ENCODE peak calls at places on chromosomes 4 and X, in ten cellular contexts. One of them, this sample, is unnamed.

GRCh38 chrX:149493567-149494562 is 11.2 kb downstream of the IDS start:
- DNase-seq in CD4-positive, alpha-beta T cell: no peak
- DNase-seq in testis: no peak
- DNase-seq in ovary: no peak
- DNase-seq in GM23338: peak
- DNase-seq in endodermal cell: peak
- DNase-seq in body of pancreas: no peak
- DNase-seq in brain microvascular endothelial cell: no peak
- DNase-seq in sigmoid colon: no peak
- DNase-seq in transverse colon: peak
- DNase-seq in this sample: no peak

GRCh38 chrX:101408530-101408836 is 461 bp downstream of the HNRNPH2 start:
- DNase-seq in CD4-positive, alpha-beta T cell: no peak
- DNase-seq in testis: no peak
- DNase-seq in ovary: no peak
- DNase-seq in GM23338: no peak
- DNase-seq in endodermal cell: no peak
- DNase-seq in body of pancreas: no peak
- DNase-seq in brain microvascular endothelial cell: no peak
- DNase-seq in sigmoid colon: no peak
- DNase-seq in transverse colon: no peak
- DNase-seq in this sample: no peak

GRCh38 chr4:142452132-142452855 is 393.8 kb downstream of the INPP4B start:
- DNase-seq in CD4-positive, alpha-beta T cell: no peak
- DNase-seq in testis: no peak
- DNase-seq in ovary: no peak
- DNase-seq in GM23338: no peak
- DNase-seq in endodermal cell: no peak
- DNase-seq in body of pancreas: no peak
- DNase-seq in brain microvascular endothelial cell: peak
- DNase-seq in sigmoid colon: no peak
- DNase-seq in transverse colon: no peak
- DNase-seq in this sample: no peak

GRCh38 chrX:45524296-45524695 is 323.6 kb upstream of the DIPK2B start:
- DNase-seq in CD4-positive, alpha-beta T cell: no peak
- DNase-seq in testis: no peak
- DNase-seq in ovary: no peak
- DNase-seq in GM23338: no peak
- DNase-seq in endodermal cell: no peak
- DNase-seq in body of pancreas: no peak
- DNase-seq in brain microvascular endothelial cell: peak
- DNase-seq in sigmoid colon: no peak
- DNase-seq in transverse colon: no peak
- DNase-seq in this sample: no peak

GRCh38 chr4:120718979-120719566 is 203.5 kb downstream of the PRDM5 start:
- DNase-seq in CD4-positive, alpha-beta T cell: no peak
- DNase-seq in testis: peak
- DNase-seq in ovary: peak
- DNase-seq in GM23338: peak
- DNase-seq in endodermal cell: no peak
- DNase-seq in body of pancreas: no peak
- DNase-seq in brain microvascular endothelial cell: peak
- DNase-seq in sigmoid colon: no peak
- DNase-seq in transverse colon: peak
- DNase-seq in this sample: no peak

GRCh38 chr4:122705035-122705434 is 27.5 kb upstream of the BBS12 start:
- DNase-seq in CD4-positive, alpha-beta T cell: no peak
- DNase-seq in testis: no peak
- DNase-seq in ovary: no peak
- DNase-seq in GM23338: no peak
- DNase-seq in endodermal cell: no peak
- DNase-seq in body of pancreas: no peak
- DNase-seq in brain microvascular endothelial cell: no peak
- DNase-seq in sigmoid colon: no peak
- DNase-seq in transverse colon: no peak
- DNase-seq in this sample: no peak

GRCh38 chr4:177489847-177490246 is 47.6 kb upstream of the AGA start:
- DNase-seq in CD4-positive, alpha-beta T cell: no peak
- DNase-seq in testis: no peak
- DNase-seq in ovary: no peak
- DNase-seq in GM23338: no peak
- DNase-seq in endodermal cell: no peak
- DNase-seq in body of pancreas: no peak
- DNase-seq in brain microvascular endothelial cell: peak
- DNase-seq in sigmoid colon: no peak
- DNase-seq in transverse colon: no peak
- DNase-seq in this sample: no peak

GRCh38 chr4:187780070-187780469 is 215.5 kb upstream of the ZFP42 start:
- DNase-seq in CD4-positive, alpha-beta T cell: no peak
- DNase-seq in testis: no peak
- DNase-seq in ovary: no peak
- DNase-seq in GM23338: no peak
- DNase-seq in endodermal cell: no peak
- DNase-seq in body of pancreas: no peak
- DNase-seq in brain microvascular endothelial cell: no peak
- DNase-seq in sigmoid colon: no peak
- DNase-seq in transverse colon: peak
- DNase-seq in this sample: no peak

GRCh38 chr4:119300072-119300387 is 21.9 kb downstream of the FABP2 start:
- DNase-seq in CD4-positive, alpha-beta T cell: peak
- DNase-seq in testis: peak
- DNase-seq in ovary: peak
- DNase-seq in GM23338: no peak
- DNase-seq in endodermal cell: no peak
- DNase-seq in body of pancreas: peak
- DNase-seq in brain microvascular endothelial cell: peak
- DNase-seq in sigmoid colon: peak
- DNase-seq in transverse colon: peak
- DNase-seq in this sample: no peak

GRCh38 chrX:2504706-2505332 is 4.0 kb upstream of the DHRSX start:
- DNase-seq in CD4-positive, alpha-beta T cell: no peak
- DNase-seq in testis: no peak
- DNase-seq in ovary: no peak
- DNase-seq in GM23338: no peak
- DNase-seq in endodermal cell: no peak
- DNase-seq in body of pancreas: no peak
- DNase-seq in brain microvascular endothelial cell: no peak
- DNase-seq in sigmoid colon: no peak
- DNase-seq in transverse colon: peak
- DNase-seq in this sample: no peak

GRCh38 chr4:143302526-143302925 is 34.1 kb upstream of the GAB1 start:
- DNase-seq in CD4-positive, alpha-beta T cell: no peak
- DNase-seq in testis: peak
- DNase-seq in ovary: no peak
- DNase-seq in GM23338: peak
- DNase-seq in endodermal cell: peak
- DNase-seq in body of pancreas: no peak
- DNase-seq in brain microvascular endothelial cell: no peak
- DNase-seq in sigmoid colon: no peak
- DNase-seq in transverse colon: no peak
- DNase-seq in this sample: no peak

GRCh38 chr4:144591401-144591800 is 54.6 kb upstream of the HHIP start:
- DNase-seq in CD4-positive, alpha-beta T cell: no peak
- DNase-seq in testis: no peak
- DNase-seq in ovary: no peak
- DNase-seq in GM23338: no peak
- DNase-seq in endodermal cell: no peak
- DNase-seq in body of pancreas: peak
- DNase-seq in brain microvascular endothelial cell: peak
- DNase-seq in sigmoid colon: no peak
- DNase-seq in transverse colon: peak
- DNase-seq in this sample: no peak

GRCh38 chr4:39976141-39976944 is 1.4 kb downstream of the PDS5A start:
- DNase-seq in CD4-positive, alpha-beta T cell: peak
- DNase-seq in testis: peak
- DNase-seq in ovary: peak
- DNase-seq in GM23338: peak
- DNase-seq in endodermal cell: peak
- DNase-seq in body of pancreas: peak
- DNase-seq in brain microvascular endothelial cell: peak
- DNase-seq in sigmoid colon: peak
- DNase-seq in transverse colon: peak
- DNase-seq in this sample: peak

GRCh38 chrX:94424456-94424855 is 750.5 kb downstream of the FAM133A start:
- DNase-seq in CD4-positive, alpha-beta T cell: no peak
- DNase-seq in testis: no peak
- DNase-seq in ovary: no peak
- DNase-seq in GM23338: no peak
- DNase-seq in endodermal cell: peak
- DNase-seq in body of pancreas: no peak
- DNase-seq in brain microvascular endothelial cell: no peak
- DNase-seq in sigmoid colon: no peak
- DNase-seq in transverse colon: no peak
- DNase-seq in this sample: no peak
- TF ChIP-seq CTCF in CD4-positive, alpha-beta T cell: no peak
- TF ChIP-seq CTCF in testis: no peak
- TF ChIP-seq CTCF in ovary: no peak
- TF ChIP-seq CTCF in GM23338: no peak
- TF ChIP-seq CTCF in endodermal cell: no peak
- TF ChIP-seq CTCF in body of pancreas: no peak
- TF ChIP-seq CTCF in brain microvascular endothelial cell: no peak
- TF ChIP-seq CTCF in sigmoid colon: no peak
- TF ChIP-seq CTCF in transverse colon: no peak
- TF ChIP-seq CTCF in this sample: no peak

DNA sequence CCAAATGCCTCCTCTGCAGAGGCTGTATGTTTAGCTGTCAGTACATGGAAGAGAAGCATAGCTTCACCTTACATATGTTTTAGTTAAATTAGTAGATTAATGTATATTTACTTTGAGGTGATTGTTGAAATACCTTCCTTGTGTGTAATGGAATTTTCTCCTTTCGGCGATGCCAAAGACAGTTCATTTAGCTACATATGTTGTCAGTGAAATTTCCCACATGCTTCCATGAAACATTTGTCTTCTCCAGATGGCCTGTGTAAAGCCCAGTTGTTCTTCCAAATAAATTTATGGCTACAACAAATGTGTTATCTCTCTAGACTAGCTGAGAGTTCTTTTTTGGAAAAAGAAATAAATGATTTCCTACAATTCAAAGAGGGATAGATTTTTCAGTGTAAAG is 95.2 kb downstream of the GPAT3 start:
- DNase-seq in CD4-positive, alpha-beta T cell: no peak
- DNase-seq in testis: no peak
- DNase-seq in ovary: no peak
- DNase-seq in GM23338: no peak
- DNase-seq in endodermal cell: no peak
- DNase-seq in body of pancreas: no peak
- DNase-seq in brain microvascular endothelial cell: no peak
- DNase-seq in sigmoid colon: no peak
- DNase-seq in transverse colon: no peak
- DNase-seq in this sample: no peak
- TF ChIP-seq CTCF in CD4-positive, alpha-beta T cell: no peak
- TF ChIP-seq CTCF in testis: no peak
- TF ChIP-seq CTCF in ovary: no peak
- TF ChIP-seq CTCF in GM23338: no peak
- TF ChIP-seq CTCF in endodermal cell: no peak
- TF ChIP-seq CTCF in body of pancreas: no peak
- TF ChIP-seq CTCF in brain microvascular endothelial cell: no peak
- TF ChIP-seq CTCF in sigmoid colon: no peak
- TF ChIP-seq CTCF in transverse colon: no peak
- TF ChIP-seq CTCF in this sample: no peak

DNA sequence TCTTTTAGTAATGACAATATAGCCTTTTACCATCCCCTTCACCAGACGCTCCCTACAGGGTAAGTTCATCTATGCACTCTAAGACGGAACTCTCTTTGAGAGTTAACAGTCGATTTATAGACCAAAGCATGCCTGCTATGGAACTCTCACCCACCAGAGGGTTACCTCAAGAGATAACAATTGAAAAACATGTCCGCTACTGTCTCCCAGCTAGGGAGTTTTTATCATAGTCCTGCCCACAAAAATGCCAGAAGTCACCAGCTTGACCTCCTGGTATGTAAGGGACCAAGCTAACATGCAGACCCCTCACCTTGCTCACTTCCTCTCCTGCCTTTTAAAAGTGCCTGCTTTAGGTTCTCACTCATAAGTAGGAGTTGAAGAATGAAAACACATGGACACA is 16.7 kb upstream of the YTHDC1 start:
- DNase-seq in CD4-positive, alpha-beta T cell: no peak
- DNase-seq in testis: no peak
- DNase-seq in ovary: no peak
- DNase-seq in GM23338: no peak
- DNase-seq in endodermal cell: no peak
- DNase-seq in body of pancreas: no peak
- DNase-seq in brain microvascular endothelial cell: peak
- DNase-seq in sigmoid colon: no peak
- DNase-seq in transverse colon: no peak
- DNase-seq in this sample: no peak
- TF ChIP-seq CTCF in CD4-positive, alpha-beta T cell: no peak
- TF ChIP-seq CTCF in testis: no peak
- TF ChIP-seq CTCF in ovary: no peak
- TF ChIP-seq CTCF in GM23338: no peak
- TF ChIP-seq CTCF in endodermal cell: no peak
- TF ChIP-seq CTCF in body of pancreas: no peak
- TF ChIP-seq CTCF in brain microvascular endothelial cell: no peak
- TF ChIP-seq CTCF in sigmoid colon: no peak
- TF ChIP-seq CTCF in transverse colon: no peak
- TF ChIP-seq CTCF in this sample: no peak

GRCh38 chr4:5757091-5757490 is 46.1 kb downstream of the EVC start:
- DNase-seq in CD4-positive, alpha-beta T cell: no peak
- DNase-seq in testis: no peak
- DNase-seq in ovary: no peak
- DNase-seq in GM23338: no peak
- DNase-seq in endodermal cell: no peak
- DNase-seq in body of pancreas: no peak
- DNase-seq in brain microvascular endothelial cell: no peak
- DNase-seq in sigmoid colon: no peak
- DNase-seq in transverse colon: no peak
- DNase-seq in this sample: no peak

GRCh38 chr4:5755161-5755560 is 44.2 kb downstream of the EVC start:
- DNase-seq in CD4-positive, alpha-beta T cell: no peak
- DNase-seq in testis: no peak
- DNase-seq in ovary: no peak
- DNase-seq in GM23338: no peak
- DNase-seq in endodermal cell: no peak
- DNase-seq in body of pancreas: no peak
- DNase-seq in brain microvascular endothelial cell: no peak
- DNase-seq in sigmoid colon: no peak
- DNase-seq in transverse colon: no peak
- DNase-seq in this sample: no peak

GRCh38 chr4:5757536-5757935 is 46.5 kb downstream of the EVC start:
- DNase-seq in CD4-positive, alpha-beta T cell: no peak
- DNase-seq in testis: no peak
- DNase-seq in ovary: no peak
- DNase-seq in GM23338: no peak
- DNase-seq in endodermal cell: no peak
- DNase-seq in body of pancreas: no peak
- DNase-seq in brain microvascular endothelial cell: no peak
- DNase-seq in sigmoid colon: peak
- DNase-seq in transverse colon: no peak
- DNase-seq in this sample: no peak

GRCh38 chr4:5755679-5756078 is 44.7 kb downstream of the EVC start:
- DNase-seq in CD4-positive, alpha-beta T cell: no peak
- DNase-seq in testis: no peak
- DNase-seq in ovary: no peak
- DNase-seq in GM23338: no peak
- DNase-seq in endodermal cell: no peak
- DNase-seq in body of pancreas: no peak
- DNase-seq in brain microvascular endothelial cell: no peak
- DNase-seq in sigmoid colon: no peak
- DNase-seq in transverse colon: no peak
- DNase-seq in this sample: no peak

GRCh38 chr4:5756271-5756670 is 45.3 kb downstream of the EVC start:
- DNase-seq in CD4-positive, alpha-beta T cell: no peak
- DNase-seq in testis: no peak
- DNase-seq in ovary: no peak
- DNase-seq in GM23338: no peak
- DNase-seq in endodermal cell: no peak
- DNase-seq in body of pancreas: no peak
- DNase-seq in brain microvascular endothelial cell: no peak
- DNase-seq in sigmoid colon: no peak
- DNase-seq in transverse colon: no peak
- DNase-seq in this sample: no peak
- TF ChIP-seq CTCF in CD4-positive, alpha-beta T cell: no peak
- TF ChIP-seq CTCF in testis: no peak
- TF ChIP-seq CTCF in ovary: no peak
- TF ChIP-seq CTCF in GM23338: no peak
- TF ChIP-seq CTCF in endodermal cell: no peak
- TF ChIP-seq CTCF in body of pancreas: no peak
- TF ChIP-seq CTCF in brain microvascular endothelial cell: no peak
- TF ChIP-seq CTCF in sigmoid colon: no peak
- TF ChIP-seq CTCF in transverse colon: no peak
- TF ChIP-seq CTCF in this sample: no peak